ENCODE peak calls at places on chromosomes 6 and 20, in five cellular contexts. M is RPMI7951, C is activated T-cell treated with anti-CD3 and anti-CD28 coated beads for 1 hour, X is HEK293T, E is cardiac fibroblast. G is an unnamed sample.

GRCh38 chr6:123091091-123091895 is 95.3 kb downstream of the CLVS2 start:
- DNase-seq in X (peak), E (peak), C (no peak), M (no peak), G (no peak)

GRCh38 chr20:5044075-5044620 is 42.8 kb upstream of the SLC23A2 start:
- DNase-seq in M (no peak), X (no peak), C (no peak), E (no peak), G (peak)

GRCh38 chr6:114421219-114421618 is 78.4 kb upstream of the HS3ST5 start:
- DNase-seq in X (no peak), C (no peak), M (no peak), E (no peak), G (no peak)

GRCh38 chr6:53492860-53493634 is 51.9 kb downstream of the GCLC start:
- DNase-seq in E (peak), X (peak), M (peak), C (no peak), G (peak)

GRCh38 chr6:116359835-116360234 is 10.9 kb upstream of the DSE start:
- DNase-seq in M (no peak), E (no peak), C (no peak), X (no peak), G (no peak)

GRCh38 chr6:120514544-120514943 is 819.7 kb downstream of the TBC1D32 start:
- DNase-seq in X (no peak), C (no peak), M (no peak), E (no peak), G (no peak)

GRCh38 chr6:110703906-110704594 is 111.2 kb downstream of the CDK19 start:
- DNase-seq in C (no peak), M (no peak), E (peak), X (no peak), G (no peak)

GRCh38 chr20:39983655-39984054 is 705.4 kb downstream of the MAFB start:
- DNase-seq in X (no peak), E (no peak), C (no peak), M (no peak), G (no peak)

GRCh38 chr6:13012271-13012670 is 295.7 kb downstream of the PHACTR1 start:
- DNase-seq in C (no peak), E (no peak), M (no peak), X (no peak), G (no peak)

GRCh38 chr20:57760698-57761412 is 51.0 kb upstream of the PMEPA1 start:
- DNase-seq in M (no peak), X (no peak), C (no peak), E (no peak), G (peak)

GRCh38 chr6:43497694-43498093 is 12.5 kb downstream of the LRRC73 start:
- DNase-seq in M (no peak), X (no peak), C (no peak), E (no peak), G (no peak)

GRCh38 chr20:58713801-58714339 is 21.3 kb downstream of the NPEPL1 start:
- DNase-seq in X (no peak), M (no peak), E (no peak), C (no peak), G (no peak)

GRCh38 chr6:45522486-45522885 is 144.8 kb upstream of the SUPT3H start:
- DNase-seq in X (no peak), E (no peak), M (no peak), C (no peak), G (no peak)

GRCh38 chr6:139164001-139164400 is 29.1 kb downstream of the HECA start:
- DNase-seq in X (no peak), C (no peak), M (no peak), E (no peak), G (no peak)

GRCh38 chr20:40663991-40664880 is 24.8 kb downstream of the MAFB start:
- DNase-seq in C (no peak), E (no peak), M (no peak), X (no peak), G (no peak)

GRCh38 chr6:160005861-160006540 is 37.1 kb downstream of the IGF2R start:
- DNase-seq in C (no peak), E (peak), X (no peak), M (no peak), G (no peak)

GRCh38 chr20:21665687-21666446 is 39.6 kb upstream of the PAX1 start:
- DNase-seq in C (no peak), E (no peak), M (no peak), X (no peak), G (no peak)

GRCh38 chr6:51077967-51078518 is 259.4 kb downstream of the TFAP2B start:
- DNase-seq in E (no peak), X (no peak), M (no peak), C (no peak), G (no peak)

GRCh38 chr6:3532296-3532916 is 75.6 kb upstream of the SLC22A23 start:
- DNase-seq in M (no peak), X (no peak), E (no peak), C (no peak), G (no peak)

GRCh38 chr6:113631616-113632015 is 225.5 kb upstream of the MARCKS start:
- DNase-seq in M (no peak), C (no peak), X (no peak), E (no peak), G (no peak)

GRCh38 chr6:6803180-6803978 is 214.9 kb downstream of the LY86 start:
- DNase-seq in X (no peak), M (no peak), E (no peak), C (no peak), G (peak)

GRCh38 chr20:60210779-60211617 is 252.8 kb downstream of the CDH26 start:
- DNase-seq in X (peak), E (peak), M (peak), C (peak), G (peak)

GRCh38 chr6:1917628-1918371 is 308.1 kb downstream of the FOXC1 start:
- DNase-seq in C (no peak), X (no peak), E (peak), M (peak), G (no peak)

GRCh38 chr20:1469925-1470571 is 3.4 kb upstream of the NSFL1C start:
- DNase-seq in E (peak), M (peak), C (no peak), X (peak), G (peak)

GRCh38 chr20:59270380-59270779 is 30.0 kb upstream of the EDN3 start:
- DNase-seq in X (no peak), M (no peak), E (no peak), C (no peak), G (no peak)

GRCh38 chr6:5275497-5275896 is 14.2 kb downstream of the FARS2 start:
- DNase-seq in M (no peak), E (peak), X (no peak), C (no peak), G (no peak)

GRCh38 chr6:63685453-63686379 is 50.1 kb downstream of the PHF3 start:
- DNase-seq in M (no peak), C (no peak), E (no peak), X (no peak), G (peak)

GRCh38 chr20:33521461-33521860 is 31.6 kb downstream of the CBFA2T2 start:
- DNase-seq in M (no peak), C (no peak), E (no peak), X (no peak), G (peak)

GRCh38 chr6:118377711-118378414 is 170.2 kb upstream of the PLN start:
- DNase-seq in C (no peak), E (no peak), M (no peak), X (no peak), G (no peak)

GRCh38 chr6:37913210-37913609 is 93.7 kb downstream of the ZFAND3 start:
- DNase-seq in E (peak), M (no peak), C (no peak), X (no peak), G (no peak)

GRCh38 chr20:54981181-54981580 is 505.8 kb downstream of the DOK5 start:
- DNase-seq in C (no peak), X (no peak), M (no peak), E (no peak), G (no peak)

GRCh38 chr6:156757849-156758248 is 19.3 kb upstream of the ARID1B start:
- DNase-seq in M (no peak), E (no peak), X (no peak), C (no peak), G (no peak)

G was measured in OCI-LY7.